ENCODE peak calls at places on chromosomes 16 and 17, in six cellular contexts. N, D, I, E, A and T are unnamed samples. For H3K4me1 and H3K36me3, the result is how much of the 10 kb centered on the place peaks cover.

GRCh38 chr16:74743045-74743667 is 31.5 kb downstream of the FA2H start:
- DNase-seq in N (no peak), I (no peak), E (no peak), A (no peak), D (no peak), T (no peak)

GRCh38 chr16:17389392-17389791 is 81.4 kb downstream of the XYLT1 start:
- DNase-seq in E (no peak), A (peak), D (no peak), N (no peak), I (no peak), T (no peak)

GRCh38 chr16:22815863-22816262 is 1.9 kb downstream of the HS3ST2 start:
- DNase-seq in A (no peak), N (no peak), E (no peak), D (no peak), I (no peak), T (no peak)

GRCh38 chr17:42554250-42555121 is 1.8 kb downstream of the HSD17B1 start:
- DNase-seq in D (peak), N (peak), I (peak), E (peak), A (peak), T (peak)

GRCh38 chr17:56545930-56546329 is 47.6 kb upstream of the NOG start:
- DNase-seq in N (no peak), D (no peak), A (no peak), I (no peak), E (no peak), T (no peak)

GRCh38 chr17:16467886-16468285 is 24.1 kb downstream of the LRRC75A start:
- DNase-seq in A (no peak), N (no peak), D (no peak), E (no peak), I (no peak), T (no peak)

GRCh38 chr17:55693244-55694216 is 29.1 kb downstream of the TMEM100 start:
- DNase-seq in E (no peak), N (no peak), A (peak), D (peak), I (no peak), T (peak)

GRCh38 chr16:84500531-84500930 is 3.9 kb downstream of the MEAK7 start:
- DNase-seq in E (no peak), I (no peak), A (no peak), D (no peak), N (no peak), T (no peak)

GRCh38 chr16:31357324-31358156 is 2.6 kb downstream of the ITGAX start:
- DNase-seq in A (no peak), I (no peak), E (no peak), N (no peak), D (no peak), T (peak)

GRCh38 chr16:27640277-27640600 is 90.3 kb downstream of the KATNIP start:
- DNase-seq in I (no peak), A (no peak), E (no peak), N (no peak), D (no peak), T (no peak)

GRCh38 chr17:75695141-75695829 is 26.0 kb upstream of the ITGB4 start:
- DNase-seq in E (no peak), D (no peak), I (no peak), N (no peak), A (peak), T (no peak)

GRCh38 chr17:47219621-47220475 is 10.7 kb downstream of the MYL4 start:
- DNase-seq in A (no peak), D (no peak), I (no peak), N (no peak), E (no peak), T (no peak)

GRCh38 chr17:47221154-47221553 is 12.0 kb downstream of the MYL4 start:
- DNase-seq in A (no peak), E (no peak), N (no peak), I (no peak), D (no peak), T (no peak)

GRCh38 chr17:47220531-47220999 is 11.4 kb downstream of the MYL4 start:
- DNase-seq in D (no peak), I (no peak), E (peak), N (no peak), A (no peak), T (no peak)

GRCh38 chr17:47222032-47222431 is 12.9 kb downstream of the MYL4 start:
- DNase-seq in D (no peak), I (no peak), A (no peak), N (no peak), E (no peak), T (no peak)

GRCh38 chr17:47218896-47219430 is 9.8 kb downstream of the MYL4 start:
- DNase-seq in E (no peak), N (no peak), I (no peak), A (no peak), D (no peak), T (no peak)
- H3K4me1 ChIP-seq in E (half or more), N (under half), I (under half), A (under half), D (under half), T (half or more)

DNA sequence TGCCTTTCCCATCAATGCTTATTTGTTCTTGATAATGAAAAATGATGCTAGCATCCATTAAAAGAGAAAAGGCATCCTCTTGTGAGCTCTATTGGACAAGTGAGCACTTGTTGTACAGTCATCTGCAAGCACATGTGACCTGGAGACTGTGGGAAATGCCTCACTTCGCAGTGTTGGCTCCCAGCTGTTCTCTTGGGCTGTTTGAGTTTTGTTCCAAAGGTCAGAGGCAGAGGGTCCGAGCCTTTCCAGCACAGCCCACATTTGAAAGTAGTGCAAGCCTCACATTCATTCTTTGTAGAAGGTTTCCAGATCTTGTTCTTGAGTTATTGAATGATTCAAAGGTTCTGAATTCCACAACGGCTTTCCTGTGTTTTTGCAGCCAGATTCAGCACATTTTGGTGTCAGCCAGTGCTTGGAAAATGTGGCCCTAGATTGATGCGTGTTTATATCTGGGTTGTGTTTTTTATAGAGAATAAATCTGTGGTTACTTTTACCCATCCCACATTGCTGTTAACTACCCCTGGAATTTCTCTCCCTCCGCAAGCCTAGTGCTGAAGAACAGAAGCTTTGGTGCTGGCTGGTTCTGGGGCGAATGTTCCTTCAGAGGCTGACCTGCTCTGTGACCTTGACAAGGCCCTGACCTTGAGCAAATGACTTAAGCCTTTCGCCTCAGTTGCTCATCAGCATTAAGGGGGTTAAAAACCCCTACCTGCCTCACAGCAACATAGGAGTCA is 49.8 kb downstream of the CDH1 start:
- DNase-seq in A (peak), N (peak), I (no peak), D (no peak), E (no peak), T (no peak)
- H3K27ac ChIP-seq in A (no peak), N (peak), I (no peak), D (no peak), E (no peak), T (no peak)

DNA sequence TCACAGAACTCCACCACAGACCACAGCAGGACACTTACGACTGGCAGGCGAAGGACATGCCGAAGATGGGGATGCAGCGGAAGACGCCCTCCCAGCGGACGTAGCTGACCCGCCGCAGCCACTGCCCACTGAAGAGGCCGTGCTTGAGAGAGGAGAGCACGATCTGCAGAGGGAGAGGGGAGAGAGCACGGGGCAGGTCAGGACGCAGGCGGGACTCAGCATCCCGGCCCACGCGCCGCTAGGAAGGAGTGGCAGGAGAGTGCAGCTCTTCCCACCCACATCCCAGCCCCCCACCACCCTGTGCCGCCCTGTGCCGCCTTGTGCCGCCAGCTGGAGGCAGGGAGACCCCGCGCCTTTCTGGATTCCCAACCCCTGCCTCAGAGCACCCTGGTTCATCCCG is 14.5 kb downstream of the SLC38A10 start:
- DNase-seq in A (no peak), E (no peak), N (no peak), D (no peak), I (no peak), T (no peak)
- H3K36me3 ChIP-seq in A (under half), E (under half), N (under half), D (half or more), I (under half), T (under half)

GRCh38 chr16:24992696-24993095 is 22.5 kb downstream of the ARHGAP17 start:
- DNase-seq in E (no peak), D (no peak), I (no peak), N (no peak), A (no peak), T (no peak)
- H3K4me1 ChIP-seq in E (under half), D (under half), I (under half), N (half or more), A (half or more), T (under half)

GRCh38 chr16:4366016-4366415 is 5.6 kb upstream of the VASN start:
- DNase-seq in N (no peak), A (no peak), D (no peak), I (no peak), E (no peak), T (no peak)

GRCh38 chr16:4367393-4367856 is 4.2 kb upstream of the VASN start:
- DNase-seq in D (no peak), N (no peak), I (no peak), A (no peak), E (no peak), T (no peak)

GRCh38 chr16:4364196-4365013 is 7.2 kb upstream of the VASN start:
- DNase-seq in E (no peak), I (no peak), A (no peak), D (no peak), N (no peak), T (no peak)

GRCh38 chr16:4365014-4365406 is 6.6 kb upstream of the VASN start:
- DNase-seq in I (no peak), A (no peak), N (no peak), D (no peak), E (no peak), T (no peak)

DNA sequence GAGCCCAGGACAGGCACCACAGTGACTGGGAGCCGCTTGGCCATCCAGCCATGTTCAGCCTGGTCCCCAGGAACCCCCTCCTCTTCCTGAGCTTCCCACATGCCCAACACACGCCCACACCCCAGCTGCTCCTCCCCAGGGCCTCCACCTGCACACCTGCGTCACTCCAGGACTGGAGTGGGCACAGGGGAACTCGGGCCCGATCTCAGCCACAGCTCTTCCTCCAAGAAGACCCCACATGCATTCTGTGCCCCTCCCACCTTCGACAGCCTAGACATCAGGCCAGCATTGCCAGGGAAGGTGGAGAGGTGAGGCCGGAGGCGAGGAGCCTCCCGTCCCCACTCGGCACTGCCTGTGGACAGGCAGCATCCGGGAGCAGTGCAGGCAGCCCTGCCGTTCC is 6.0 kb upstream of the VASN start:
- DNase-seq in A (no peak), E (no peak), N (no peak), D (no peak), I (no peak), T (no peak)
- H3K27ac ChIP-seq in A (no peak), E (no peak), N (no peak), D (no peak), I (no peak), T (no peak)

GRCh38 chr17:78428842-78429617 is 50.6 kb downstream of the PGS1 start:
- DNase-seq in A (no peak), N (no peak), I (no peak), E (no peak), D (no peak), T (no peak)
- H3K36me3 ChIP-seq in A (under half), N (under half), I (under half), E (under half), D (half or more), T (under half)

DNA sequence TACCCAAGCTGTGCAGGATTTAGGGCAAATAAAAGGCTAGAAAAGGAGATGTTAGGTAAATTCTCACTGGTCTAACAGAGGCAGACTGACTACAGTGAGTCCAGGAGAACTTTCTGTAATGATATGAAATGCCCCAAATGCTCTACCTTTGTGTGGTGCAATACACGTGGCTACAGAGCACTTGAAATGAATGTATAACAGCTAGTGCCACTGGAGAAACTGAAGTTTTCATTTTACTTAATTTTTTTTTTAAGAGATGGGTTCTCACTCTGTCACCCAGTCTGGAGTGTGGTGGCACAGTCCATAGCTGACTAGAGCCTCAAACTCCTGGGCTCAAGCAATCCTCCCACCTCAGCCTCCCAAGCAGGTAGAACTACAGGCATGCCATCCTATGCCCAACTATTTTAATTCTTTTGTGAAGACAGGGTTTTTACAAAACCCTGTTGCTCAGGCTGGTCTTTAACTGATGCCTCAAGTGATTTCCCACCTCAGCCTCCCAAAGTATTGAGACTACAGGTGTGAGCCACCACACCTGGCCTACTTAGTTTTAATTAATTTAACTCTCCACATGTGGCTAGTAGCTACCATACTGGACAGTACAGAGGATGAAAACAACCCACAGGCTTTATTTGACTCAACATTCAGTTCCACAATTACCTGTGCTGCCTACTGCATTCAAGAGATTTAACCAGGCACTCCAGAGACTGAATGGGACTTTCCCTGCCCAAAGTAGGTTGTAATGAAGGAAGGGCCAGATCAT is 84.8 kb upstream of the PLEKHM1 start:
- DNase-seq in A (no peak), I (no peak), D (no peak), N (no peak), E (no peak), T (no peak)
- H3K4me1 ChIP-seq in A (under half), I (under half), D (under half), N (under half), E (under half), T (under half)

GRCh38 chr16:12025926-12026325 is 49.4 kb downstream of the SNX29 start:
- DNase-seq in N (no peak), I (no peak), E (no peak), D (no peak), A (no peak), T (no peak)
- H3K27ac ChIP-seq in N (no peak), I (no peak), E (no peak), D (no peak), A (no peak), T (no peak)

GRCh38 chr16:12403746-12404658 is 399.7 kb downstream of the CPPED1 start:
- DNase-seq in A (no peak), N (no peak), I (no peak), D (no peak), E (no peak), T (no peak)
- H3K36me3 ChIP-seq in A (under half), N (under half), I (under half), D (under half), E (under half), T (under half)